ENCODE peak calls at places on chromosomes 2 and 18, in four cellular contexts. W is ecto neural progenitor cell, A is MM.1S, K is COR-L47. L is an unnamed sample.

GRCh38 chr2:224180810-224181209 is 141.7 kb upstream of the SERPINE2 start:
- DNase-seq in W (no peak), A (no peak), K (no peak), L (no peak)

GRCh38 chr2:241649414-241649813 is 11.9 kb downstream of the ATG4B start:
- DNase-seq in W (no peak), A (no peak), K (no peak), L (no peak)

GRCh38 chr18:28267276-28267675 is 90.3 kb upstream of the CDH2 start:
- DNase-seq in W (no peak), A (no peak), K (no peak), L (no peak)

GRCh38 chr2:199469514-199470360 is 12.0 kb upstream of the SATB2 start:
- DNase-seq in W (no peak), A (no peak), K (no peak), L (no peak)

GRCh38 chr2:182379235-182379634 is 47.6 kb downstream of the PDE1A start:
- DNase-seq in W (no peak), A (no peak), K (peak), L (no peak)

GRCh38 chr2:77521931-77522470 is at the start of gene LRRTM4:
- DNase-seq in W (peak), A (no peak), K (no peak), L (no peak)

GRCh38 chr2:102337012-102337411 is 18.6 kb upstream of the IL18R1 start:
- DNase-seq in W (no peak), A (no peak), K (no peak), L (no peak)

GRCh38 chr18:33745396-33745795 is 167.4 kb downstream of the ASXL3 start:
- DNase-seq in W (no peak), A (no peak), K (no peak), L (no peak)

GRCh38 chr2:8324164-8324848 is 357.6 kb upstream of the ID2 start:
- DNase-seq in W (no peak), A (no peak), K (no peak), L (no peak)

GRCh38 chr2:202121532-202122166 is 48.6 kb downstream of the KIAA2012 start:
- DNase-seq in W (no peak), A (no peak), K (no peak), L (no peak)

GRCh38 chr2:162327134-162327769 is 8.8 kb upstream of the IFIH1 start:
- DNase-seq in W (no peak), A (no peak), K (no peak), L (no peak)

GRCh38 chr2:120539937-120540718 is 194.2 kb downstream of the INHBB start:
- DNase-seq in W (no peak), A (no peak), K (no peak), L (no peak)

GRCh38 chr2:20049631-20050030 is 1.8 kb downstream of the LAPTM4A start:
- DNase-seq in W (no peak), A (no peak), K (no peak), L (no peak)

GRCh38 chr2:23446916-23447315 is 61.9 kb downstream of the KLHL29 start:
- DNase-seq in W (no peak), A (no peak), K (no peak), L (no peak)

GRCh38 chr2:53905396-53905795 is 45.6 kb upstream of the GPR75 start:
- DNase-seq in W (no peak), A (no peak), K (no peak), L (no peak)

GRCh38 chr2:200625958-200626363 is 40.1 kb downstream of the AOX1 start:
- DNase-seq in W (no peak), A (no peak), K (no peak), L (no peak)

GRCh38 chr18:76491801-76492668 is 3.0 kb downstream of the ZNF516 start:
- DNase-seq in W (peak), A (no peak), K (peak), L (peak)

GRCh38 chr2:109201465-109202420 is 72.7 kb downstream of the SH3RF3 start:
- DNase-seq in W (no peak), A (peak), K (no peak), L (no peak)

GRCh38 chr2:194328456-194328855 is 1328.6 kb upstream of the SLC39A10 start:
- DNase-seq in W (no peak), A (no peak), K (no peak), L (no peak)

GRCh38 chr2:42385225-42385624 is 24.2 kb upstream of the COX7A2L start:
- DNase-seq in W (peak), A (no peak), K (no peak), L (no peak)

GRCh38 chr2:140526575-140526974 is 1604.2 kb downstream of the LRP1B start:
- DNase-seq in W (no peak), A (no peak), K (no peak), L (no peak)

GRCh38 chr2:172285010-172285621 is 142.3 kb upstream of the ITGA6 start:
- DNase-seq in W (peak), A (no peak), K (no peak), L (no peak)

GRCh38 chr2:178413472-178414265 is 37.3 kb downstream of the PRKRA start:
- DNase-seq in W (peak), A (peak), K (peak), L (peak)

GRCh38 chr2:26429779-26430654 is 28.3 kb downstream of the DRC1 start:
- DNase-seq in W (no peak), A (no peak), K (peak), L (no peak)

GRCh38 chr2:106057206-106057605 is 136.9 kb downstream of the UXS1 start:
- DNase-seq in W (no peak), A (peak), K (no peak), L (no peak)

GRCh38 chr2:128157644-128158043 is 66.6 kb downstream of the UGGT1 start:
- DNase-seq in W (no peak), A (no peak), K (no peak), L (no peak)

GRCh38 chr2:17426708-17427107 is 91.5 kb downstream of the RAD51AP2 start:
- DNase-seq in W (no peak), A (no peak), K (no peak), L (no peak)

GRCh38 chr2:129456681-129457080 is 522.8 kb upstream of the RAB6C start:
- DNase-seq in W (no peak), A (no peak), K (no peak), L (no peak)

GRCh38 chr18:77754475-77755044 is 504.9 kb downstream of the GALR1 start:
- DNase-seq in W (no peak), A (no peak), K (peak), L (no peak)

GRCh38 chr2:43749583-43749982 is 24.3 kb upstream of the DYNC2LI1 start:
- DNase-seq in W (no peak), A (no peak), K (peak), L (no peak)

GRCh38 chr2:69764286-69765058 is 22.5 kb downstream of the ANXA4 start:
- DNase-seq in W (no peak), A (no peak), K (no peak), L (no peak)

L was measured in mesothelial cell of epicardium.